ENCODE peak calls at places on chromosomes 6 and 20, in six cellular contexts. W, F, I, X, E and T are unnamed samples.

GRCh38 chr20:47125553-47126373 is 230.7 kb downstream of the ZMYND8 start:
- DNase-seq in I (no peak), F (no peak), X (no peak), E (no peak), W (no peak), T (no peak)

GRCh38 chr6:125095501-125096301 is 57.9 kb upstream of the TPD52L1 start:
- DNase-seq in E (no peak), X (no peak), F (no peak), I (no peak), W (peak), T (no peak)

GRCh38 chr6:33790306-33790855 is 1.5 kb upstream of the LEMD2 start:
- DNase-seq in W (no peak), X (no peak), E (no peak), I (no peak), F (no peak), T (no peak)

GRCh38 chr6:32187009-32187709 is 2.8 kb downstream of the PBX2 start:
- DNase-seq in I (no peak), F (no peak), W (no peak), E (no peak), X (no peak), T (no peak)

GRCh38 chr6:124480021-124480430 is 482.2 kb upstream of the RNF217 start:
- DNase-seq in E (no peak), X (no peak), W (no peak), I (no peak), F (no peak), T (no peak)

GRCh38 chr20:37598101-37598530 is 70.4 kb upstream of the BLCAP start:
- DNase-seq in W (no peak), X (no peak), I (no peak), F (no peak), E (peak), T (no peak)

GRCh38 chr20:47272893-47273590 is 83.5 kb downstream of the ZMYND8 start:
- DNase-seq in E (peak), X (peak), I (peak), F (peak), W (peak), T (peak)

GRCh38 chr6:113825776-113826175 is 31.4 kb upstream of the MARCKS start:
- DNase-seq in X (no peak), F (no peak), W (peak), I (no peak), E (peak), T (no peak)

GRCh38 chr6:75436869-75437268 is 56.7 kb downstream of the FILIP1 start:
- DNase-seq in W (no peak), E (no peak), F (no peak), I (no peak), X (no peak), T (no peak)

GRCh38 chr20:54067606-54068174 is 2.7 kb downstream of the BCAS1 start:
- DNase-seq in X (peak), F (peak), I (peak), E (no peak), W (no peak), T (peak)

GRCh38 chr20:64254156-64254555 is 1.4 kb upstream of the PCMTD2 start:
- DNase-seq in F (no peak), I (no peak), E (no peak), X (no peak), W (no peak), T (no peak)

GRCh38 chr20:1816384-1817381 is 78.5 kb upstream of the SIRPA start:
- DNase-seq in E (no peak), W (peak), F (no peak), I (no peak), X (no peak), T (no peak)

GRCh38 chr6:107644513-107644912 is 154.6 kb downstream of the SOBP start:
- DNase-seq in W (no peak), E (no peak), X (no peak), I (no peak), F (no peak), T (no peak)

GRCh38 chr6:45607818-45608217 is 230.1 kb upstream of the SUPT3H start:
- DNase-seq in I (no peak), W (peak), F (no peak), E (no peak), X (no peak), T (no peak)

GRCh38 chr6:167778497-167779122 is 48.1 kb upstream of the AFDN start:
- DNase-seq in W (no peak), I (no peak), F (no peak), E (no peak), X (no peak), T (no peak)

GRCh38 chr6:147022041-147022440 is 182.2 kb upstream of the STXBP5 start:
- DNase-seq in X (no peak), I (no peak), E (no peak), W (peak), F (no peak), T (no peak)

GRCh38 chr6:168050861-168051586 is 28.0 kb downstream of the FRMD1 start:
- DNase-seq in E (no peak), F (no peak), W (no peak), I (no peak), X (no peak), T (peak)

DNA sequence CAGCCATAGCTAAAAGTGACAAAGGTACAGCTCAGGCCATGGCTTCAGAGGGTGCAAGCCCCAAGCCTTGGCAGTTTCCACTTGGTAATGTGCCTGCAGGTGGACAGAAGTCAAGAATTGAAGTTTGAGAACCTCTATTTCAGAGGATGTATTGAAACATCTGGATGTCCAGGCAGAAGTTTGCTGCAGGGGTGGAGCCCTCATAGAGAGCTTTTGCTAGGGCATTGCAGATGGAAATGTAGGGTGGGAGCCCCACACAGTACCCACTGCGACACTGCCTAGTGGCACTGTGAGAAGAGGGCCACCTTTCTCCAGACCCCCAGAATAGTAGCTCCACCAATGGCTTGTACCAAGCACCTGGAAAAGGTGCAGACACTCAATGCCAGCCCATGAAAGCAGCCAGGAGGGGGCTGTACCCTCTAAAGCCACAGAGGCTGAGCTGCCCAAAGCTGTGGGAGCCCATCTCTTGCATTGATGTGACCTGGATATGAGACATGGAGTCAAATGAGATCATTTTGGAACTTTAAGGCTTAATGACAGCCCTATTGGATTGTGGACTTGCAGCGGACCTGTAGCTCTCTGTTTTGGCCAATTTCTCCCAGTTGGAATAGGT is 1299.4 kb upstream of the MAP3K7 start:
- DNase-seq in W (no peak), I (no peak), X (no peak), E (no peak), F (no peak), T (peak)
- TF ChIP-seq SMC3 in W (no peak), I (no peak), X (no peak), E (no peak), F (no peak), T (no peak)

GRCh38 chr6:72955666-72956065 is 269.6 kb downstream of the KHDC1L start:
- DNase-seq in F (no peak), I (no peak), W (no peak), E (no peak), X (no peak), T (no peak)

GRCh38 chr6:72954736-72955135 is 270.6 kb downstream of the KHDC1L start:
- DNase-seq in W (no peak), E (no peak), I (no peak), F (no peak), X (no peak), T (no peak)

GRCh38 chr6:72953901-72954494 is 271.3 kb downstream of the KHDC1L start:
- DNase-seq in X (no peak), E (no peak), W (peak), F (no peak), I (no peak), T (peak)

GRCh38 chr6:72950114-72950860 is 275.0 kb downstream of the KHDC1L start:
- DNase-seq in X (no peak), W (peak), E (no peak), F (peak), I (peak), T (no peak)

GRCh38 chr6:72952808-72953630 is 272.3 kb downstream of the KHDC1L start:
- DNase-seq in E (no peak), I (no peak), F (no peak), X (no peak), W (peak), T (no peak)
- TF ChIP-seq SMC3 in E (no peak), I (no peak), F (no peak), X (no peak), W (no peak), T (no peak)

GRCh38 chr6:135782517-135782916 is 69.0 kb upstream of the PDE7B start:
- DNase-seq in E (no peak), W (peak), F (no peak), X (no peak), I (no peak), T (no peak)

GRCh38 chr6:135779213-135779612 is 72.3 kb upstream of the PDE7B start:
- DNase-seq in I (no peak), W (no peak), F (no peak), E (no peak), X (no peak), T (no peak)

GRCh38 chr6:135789375-135789774 is 62.1 kb upstream of the PDE7B start:
- DNase-seq in I (no peak), F (no peak), W (no peak), X (no peak), E (no peak), T (no peak)

GRCh38 chr6:135780326-135780725 is 71.2 kb upstream of the PDE7B start:
- DNase-seq in F (no peak), E (no peak), X (no peak), I (no peak), W (no peak), T (no peak)

DNA sequence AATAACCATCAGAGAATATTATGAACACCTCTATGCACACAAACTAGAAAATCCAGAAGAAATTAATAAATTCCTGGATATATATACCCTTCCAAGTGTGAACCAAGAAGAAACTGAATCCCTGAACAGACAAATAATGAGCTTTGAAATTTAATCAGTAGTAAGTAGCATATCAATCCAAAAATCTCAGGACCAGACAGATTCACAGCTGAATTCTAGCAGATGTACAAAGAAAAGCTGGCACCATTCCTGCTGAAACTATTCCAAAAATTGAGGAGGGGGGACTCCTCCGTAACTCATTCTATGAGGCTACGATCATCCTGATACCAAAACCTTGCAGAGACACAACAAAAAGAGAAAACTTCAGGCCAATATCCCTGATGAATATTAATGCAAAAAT is 67.0 kb upstream of the PDE7B start:
- DNase-seq in F (no peak), I (no peak), X (no peak), E (peak), W (no peak), T (no peak)
- TF ChIP-seq SMC3 in F (no peak), I (no peak), X (no peak), E (no peak), W (no peak), T (no peak)

GRCh38 chr20:14619411-14619810 is 282.0 kb upstream of the FLRT3 start:
- DNase-seq in X (no peak), I (no peak), E (no peak), F (no peak), W (no peak), T (no peak)

GRCh38 chr20:14617123-14617522 is 279.7 kb upstream of the FLRT3 start:
- DNase-seq in X (no peak), F (no peak), E (no peak), I (peak), W (no peak), T (no peak)

DNA sequence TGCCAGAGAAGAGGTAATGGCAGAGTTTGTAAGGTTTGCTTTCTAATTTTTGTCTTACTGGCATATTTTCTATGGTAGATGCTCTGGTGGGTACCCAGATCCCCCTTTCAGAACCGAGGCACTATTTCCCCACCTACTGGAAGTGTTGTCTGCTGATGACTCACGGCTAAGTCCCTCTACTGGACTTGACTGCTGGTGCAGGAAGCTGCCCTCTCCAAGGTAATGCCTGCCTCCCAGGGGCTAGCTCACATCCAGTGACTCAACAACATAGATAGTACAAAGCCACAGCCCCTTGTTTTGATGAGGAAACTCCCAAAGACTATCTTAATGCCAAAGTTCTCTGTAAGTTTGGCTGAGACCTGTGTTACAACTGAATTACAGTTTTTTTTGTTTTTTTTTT is 285.4 kb upstream of the FLRT3 start:
- DNase-seq in E (no peak), I (peak), X (no peak), F (peak), W (peak), T (no peak)
- TF ChIP-seq SMC3 in E (no peak), I (peak), X (no peak), F (peak), W (no peak), T (no peak)

GRCh38 chr6:39936857-39937256 is 2.6 kb upstream of the MOCS1 start:
- DNase-seq in I (no peak), F (no peak), E (no peak), X (no peak), W (no peak), T (no peak)

GRCh38 chr6:39937686-39938333 is 3.5 kb upstream of the MOCS1 start:
- DNase-seq in X (no peak), I (no peak), F (no peak), E (no peak), W (no peak), T (no peak)

GRCh38 chr6:39941820-39942219 is 7.6 kb upstream of the MOCS1 start:
- DNase-seq in X (no peak), F (no peak), E (no peak), I (no peak), W (no peak), T (no peak)

GRCh38 chr6:39941138-39941537 is 6.9 kb upstream of the MOCS1 start:
- DNase-seq in X (no peak), F (no peak), E (no peak), W (no peak), I (no peak), T (no peak)

GRCh38 chr6:39938773-39939381 is 4.6 kb upstream of the MOCS1 start:
- DNase-seq in E (no peak), X (no peak), F (peak), W (no peak), I (no peak), T (no peak)
- TF ChIP-seq SMC3 in E (no peak), X (no peak), F (no peak), W (no peak), I (no peak), T (no peak)

GRCh38 chr6:130771741-130772140 is 55.5 kb upstream of the SMLR1 start:
- DNase-seq in E (no peak), I (no peak), F (no peak), W (no peak), X (no peak), T (no peak)
- TF ChIP-seq SMC3 in E (no peak), I (no peak), F (no peak), W (no peak), X (no peak), T (no peak)